ENCODE peak calls at places on chromosome 6, in six cellular contexts. One of them, this sample, is unnamed.
A peak's percentile ranks its signal among the peaks of the same experiment; 100 is the strongest.

GRCh38 chr6:70327036-70327435 is 24.2 kb upstream of the COL9A1 start:
- DNase-seq in fibroblast of lung: no peak
- DNase-seq in cardiac fibroblast: no peak
- DNase-seq in pancreas: no peak
- DNase-seq in hepatocyte: no peak
- DNase-seq in upper lobe of left lung: no peak
- DNase-seq in this sample: no peak

GRCh38 chr6:105886812-105887513 is 199.2 kb upstream of the PRDM1 start:
- DNase-seq in fibroblast of lung: peak; percentile 53
- DNase-seq in cardiac fibroblast: no peak
- DNase-seq in pancreas: no peak
- DNase-seq in hepatocyte: no peak
- DNase-seq in upper lobe of left lung: no peak
- DNase-seq in this sample: no peak

GRCh38 chr6:30884521-30885480 is 482 bp downstream of the DDR1 start:
- DNase-seq in fibroblast of lung: peak; percentile 40
- DNase-seq in cardiac fibroblast: peak; percentile 17
- DNase-seq in pancreas: peak; percentile 39
- DNase-seq in hepatocyte: peak; percentile 70
- DNase-seq in upper lobe of left lung: peak; percentile 74
- DNase-seq in this sample: no peak

GRCh38 chr6:33761922-33762629 is 15.4 kb upstream of the IP6K3 start:
- DNase-seq in fibroblast of lung: no peak
- DNase-seq in cardiac fibroblast: peak; percentile 61
- DNase-seq in pancreas: peak; percentile 67
- DNase-seq in hepatocyte: peak; percentile 78
- DNase-seq in upper lobe of left lung: no peak
- DNase-seq in this sample: no peak

GRCh38 chr6:13378669-13379590 is 50.6 kb upstream of the TBC1D7 start:
- DNase-seq in fibroblast of lung: no peak
- DNase-seq in cardiac fibroblast: no peak
- DNase-seq in pancreas: peak; percentile 64
- DNase-seq in hepatocyte: peak; percentile 36
- DNase-seq in upper lobe of left lung: no peak
- DNase-seq in this sample: no peak

GRCh38 chr6:110858562-110859214 is 15.9 kb upstream of the AMD1 start:
- DNase-seq in fibroblast of lung: no peak
- DNase-seq in cardiac fibroblast: no peak
- DNase-seq in pancreas: no peak
- DNase-seq in hepatocyte: no peak
- DNase-seq in upper lobe of left lung: peak; percentile 77
- DNase-seq in this sample: no peak

GRCh38 chr6:164962805-164963204 is 346.6 kb downstream of the C6orf118 start:
- DNase-seq in fibroblast of lung: no peak
- DNase-seq in cardiac fibroblast: no peak
- DNase-seq in pancreas: no peak
- DNase-seq in hepatocyte: no peak
- DNase-seq in upper lobe of left lung: peak; percentile 2
- DNase-seq in this sample: no peak

GRCh38 chr6:10510592-10511367 is 10.4 kb upstream of the GCNT2 start:
- DNase-seq in fibroblast of lung: peak; percentile 28
- DNase-seq in cardiac fibroblast: peak; percentile 14
- DNase-seq in pancreas: peak; percentile 51
- DNase-seq in hepatocyte: peak; percentile 80
- DNase-seq in upper lobe of left lung: no peak
- DNase-seq in this sample: no peak

GRCh38 chr6:35757461-35758123 is 18.8 kb upstream of the CLPSL2 start:
- DNase-seq in fibroblast of lung: peak; percentile 12
- DNase-seq in cardiac fibroblast: peak; percentile 56
- DNase-seq in pancreas: peak; percentile 19
- DNase-seq in hepatocyte: peak; percentile 54
- DNase-seq in upper lobe of left lung: no peak
- DNase-seq in this sample: no peak

GRCh38 chr6:16318538-16318937 is 80.2 kb downstream of the GMPR start:
- DNase-seq in fibroblast of lung: peak; percentile 94
- DNase-seq in cardiac fibroblast: peak; percentile 85
- DNase-seq in pancreas: no peak
- DNase-seq in hepatocyte: no peak
- DNase-seq in upper lobe of left lung: no peak
- DNase-seq in this sample: no peak

GRCh38 chr6:136822051-136822378 is 377 bp upstream of the PEX7 start:
- DNase-seq in fibroblast of lung: peak; percentile 80
- DNase-seq in cardiac fibroblast: no peak
- DNase-seq in pancreas: no peak
- DNase-seq in hepatocyte: peak; percentile 23
- DNase-seq in upper lobe of left lung: no peak
- DNase-seq in this sample: no peak

GRCh38 chr6:29488874-29489273 is 1.1 kb upstream of the MAS1L start:
- DNase-seq in fibroblast of lung: no peak
- DNase-seq in cardiac fibroblast: no peak
- DNase-seq in pancreas: no peak
- DNase-seq in hepatocyte: no peak
- DNase-seq in upper lobe of left lung: no peak
- DNase-seq in this sample: no peak

GRCh38 chr6:29747688-29748250 is 24.5 kb downstream of the HLA-F start:
- DNase-seq in fibroblast of lung: no peak
- DNase-seq in cardiac fibroblast: no peak
- DNase-seq in pancreas: no peak
- DNase-seq in hepatocyte: no peak
- DNase-seq in upper lobe of left lung: no peak
- DNase-seq in this sample: no peak

GRCh38 chr6:107532707-107533106 is 42.8 kb downstream of the SOBP start:
- DNase-seq in fibroblast of lung: no peak
- DNase-seq in cardiac fibroblast: no peak
- DNase-seq in pancreas: no peak
- DNase-seq in hepatocyte: no peak
- DNase-seq in upper lobe of left lung: no peak
- DNase-seq in this sample: no peak

GRCh38 chr6:161374971-161375873 is 101.4 kb upstream of the AGPAT4 start:
- DNase-seq in fibroblast of lung: peak; percentile 68
- DNase-seq in cardiac fibroblast: peak; percentile 24
- DNase-seq in pancreas: peak; percentile 40
- DNase-seq in hepatocyte: no peak
- DNase-seq in upper lobe of left lung: peak; percentile 77
- DNase-seq in this sample: no peak

GRCh38 chr6:108180776-108181175 is 15.0 kb downstream of the NR2E1 start:
- DNase-seq in fibroblast of lung: no peak
- DNase-seq in cardiac fibroblast: no peak
- DNase-seq in pancreas: no peak
- DNase-seq in hepatocyte: no peak
- DNase-seq in upper lobe of left lung: no peak
- DNase-seq in this sample: no peak

GRCh38 chr6:25769983-25770382 is 15.4 kb downstream of the SLC17A4 start:
- DNase-seq in fibroblast of lung: peak; percentile 1
- DNase-seq in cardiac fibroblast: no peak
- DNase-seq in pancreas: no peak
- DNase-seq in hepatocyte: no peak
- DNase-seq in upper lobe of left lung: no peak
- DNase-seq in this sample: peak; percentile 1

GRCh38 chr6:27630727-27631613 is 158.1 kb upstream of the ZNF184 start:
- DNase-seq in fibroblast of lung: peak; percentile 68
- DNase-seq in cardiac fibroblast: peak; percentile 85
- DNase-seq in pancreas: peak; percentile 8
- DNase-seq in hepatocyte: peak; percentile 84
- DNase-seq in upper lobe of left lung: peak; percentile 72
- DNase-seq in this sample: no peak

DNA sequence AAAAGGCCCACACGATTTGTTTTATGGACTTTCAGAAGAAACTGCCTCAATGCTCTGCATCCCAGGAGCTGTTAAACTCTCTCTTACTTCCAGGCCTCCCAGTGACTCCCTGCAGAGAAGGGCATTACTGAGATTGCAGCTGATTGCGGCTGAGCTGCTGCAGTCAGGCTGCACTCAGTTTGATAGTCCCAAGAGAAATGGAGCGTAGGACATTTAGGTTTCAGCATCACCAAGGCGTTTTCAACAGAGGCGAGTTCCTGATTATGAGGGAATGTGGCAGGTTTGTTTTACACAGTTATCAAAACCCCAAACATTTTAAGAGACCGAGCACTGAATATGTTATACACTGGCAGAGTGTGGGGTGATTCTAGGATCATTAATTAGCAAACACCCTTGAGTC is 145.6 kb downstream of the TBX18 start:
- DNase-seq in fibroblast of lung: peak; percentile 76
- DNase-seq in cardiac fibroblast: peak; percentile 75
- DNase-seq in pancreas: no peak
- DNase-seq in hepatocyte: no peak
- DNase-seq in upper lobe of left lung: no peak
- DNase-seq in this sample: peak; percentile 26
- H3K4me3 ChIP-seq in fibroblast of lung: no peak overlapping the region
- H3K4me3 ChIP-seq in cardiac fibroblast: no peak overlapping the region
- H3K4me3 ChIP-seq in pancreas: no peak overlapping the region
- H3K4me3 ChIP-seq in hepatocyte: no peak overlapping the region
- H3K4me3 ChIP-seq in upper lobe of left lung: no peak overlapping the region
- H3K4me3 ChIP-seq in this sample: no peak overlapping the region

GRCh38 chr6:32680055-32680454 is 13.6 kb upstream of the HLA-DQB1 start:
- DNase-seq in fibroblast of lung: no peak
- DNase-seq in cardiac fibroblast: no peak
- DNase-seq in pancreas: no peak
- DNase-seq in hepatocyte: no peak
- DNase-seq in upper lobe of left lung: no peak
- DNase-seq in this sample: no peak

GRCh38 chr6:32684246-32684645 is 17.8 kb upstream of the HLA-DQB1 start:
- DNase-seq in fibroblast of lung: no peak
- DNase-seq in cardiac fibroblast: no peak
- DNase-seq in pancreas: no peak
- DNase-seq in hepatocyte: no peak
- DNase-seq in upper lobe of left lung: no peak
- DNase-seq in this sample: no peak

GRCh38 chr6:32689531-32690505 is 23.4 kb upstream of the HLA-DQB1 start:
- DNase-seq in fibroblast of lung: no peak
- DNase-seq in cardiac fibroblast: peak; percentile 10
- DNase-seq in pancreas: no peak
- DNase-seq in hepatocyte: no peak
- DNase-seq in upper lobe of left lung: no peak
- DNase-seq in this sample: no peak

GRCh38 chr6:32685603-32686002 is 19.1 kb upstream of the HLA-DQB1 start:
- DNase-seq in fibroblast of lung: peak; percentile 9
- DNase-seq in cardiac fibroblast: no peak
- DNase-seq in pancreas: no peak
- DNase-seq in hepatocyte: no peak
- DNase-seq in upper lobe of left lung: no peak
- DNase-seq in this sample: no peak
- H3K4me3 ChIP-seq in fibroblast of lung: no peak overlapping the region
- H3K4me3 ChIP-seq in cardiac fibroblast: no peak overlapping the region
- H3K4me3 ChIP-seq in pancreas: no peak overlapping the region
- H3K4me3 ChIP-seq in hepatocyte: no peak overlapping the region
- H3K4me3 ChIP-seq in upper lobe of left lung: no peak overlapping the region
- H3K4me3 ChIP-seq in this sample: no peak overlapping the region

DNA sequence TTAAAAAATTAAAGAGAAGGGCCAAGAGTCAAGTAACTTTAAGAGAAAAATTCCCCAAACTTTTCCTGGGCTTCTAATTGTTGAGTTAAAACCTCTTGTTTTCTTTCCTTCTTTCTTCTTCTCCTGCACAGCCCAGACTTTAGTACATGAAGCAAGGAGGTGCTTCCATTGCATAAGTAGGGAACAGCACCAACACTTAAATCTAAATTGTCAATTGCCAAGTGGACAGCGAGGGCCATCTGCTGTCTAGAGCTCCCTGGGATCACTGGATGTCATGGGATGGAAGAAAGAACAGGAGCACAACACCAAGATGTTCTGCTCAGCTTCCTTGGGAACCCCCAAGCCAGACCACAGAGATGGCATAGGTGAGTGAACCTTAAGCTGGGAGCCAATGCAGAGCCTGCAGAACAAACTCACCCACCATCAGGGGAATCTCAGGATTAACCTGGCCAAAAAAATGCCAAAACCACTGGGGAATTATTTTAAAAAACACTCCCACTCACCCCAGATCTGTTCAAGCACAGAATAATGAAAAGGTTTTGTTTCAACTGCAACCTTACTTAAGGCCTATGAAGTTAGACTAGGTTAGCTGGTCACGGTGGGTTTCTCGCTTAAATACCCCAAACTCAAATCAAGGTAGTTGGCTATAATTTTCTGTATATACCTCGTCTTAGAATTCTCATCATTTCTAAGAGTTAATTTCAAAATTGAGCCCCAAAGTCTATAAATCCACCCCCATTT is 67.8 kb downstream of the TNFRSF21 start:
- DNase-seq in fibroblast of lung: no peak
- DNase-seq in cardiac fibroblast: peak; percentile 54
- DNase-seq in pancreas: no peak
- DNase-seq in hepatocyte: no peak
- DNase-seq in upper lobe of left lung: no peak
- DNase-seq in this sample: no peak
- H3K4me3 ChIP-seq in fibroblast of lung: no peak overlapping the region
- H3K4me3 ChIP-seq in cardiac fibroblast: no peak overlapping the region
- H3K4me3 ChIP-seq in pancreas: no peak overlapping the region
- H3K4me3 ChIP-seq in hepatocyte: no peak overlapping the region
- H3K4me3 ChIP-seq in upper lobe of left lung: no peak overlapping the region
- H3K4me3 ChIP-seq in this sample: no peak overlapping the region

GRCh38 chr6:84774174-84775158 is 10.1 kb upstream of the TBX18 start:
- DNase-seq in fibroblast of lung: no peak
- DNase-seq in cardiac fibroblast: peak; percentile 74
- DNase-seq in pancreas: peak; percentile 36
- DNase-seq in hepatocyte: peak; percentile 76
- DNase-seq in upper lobe of left lung: peak; percentile 90
- DNase-seq in this sample: no peak

GRCh38 chr6:84771732-84772131 is 7.3 kb upstream of the TBX18 start:
- DNase-seq in fibroblast of lung: no peak
- DNase-seq in cardiac fibroblast: peak; percentile 49
- DNase-seq in pancreas: no peak
- DNase-seq in hepatocyte: no peak
- DNase-seq in upper lobe of left lung: no peak
- DNase-seq in this sample: no peak

GRCh38 chr6:84772428-84773132 is 8.2 kb upstream of the TBX18 start:
- DNase-seq in fibroblast of lung: no peak
- DNase-seq in cardiac fibroblast: peak; percentile 47
- DNase-seq in pancreas: no peak
- DNase-seq in hepatocyte: no peak
- DNase-seq in upper lobe of left lung: peak; percentile 63
- DNase-seq in this sample: no peak

GRCh38 chr6:84773133-84773430 is 8.7 kb upstream of the TBX18 start:
- DNase-seq in fibroblast of lung: no peak
- DNase-seq in cardiac fibroblast: peak; percentile 57
- DNase-seq in pancreas: no peak
- DNase-seq in hepatocyte: no peak
- DNase-seq in upper lobe of left lung: no peak
- DNase-seq in this sample: no peak

DNA sequence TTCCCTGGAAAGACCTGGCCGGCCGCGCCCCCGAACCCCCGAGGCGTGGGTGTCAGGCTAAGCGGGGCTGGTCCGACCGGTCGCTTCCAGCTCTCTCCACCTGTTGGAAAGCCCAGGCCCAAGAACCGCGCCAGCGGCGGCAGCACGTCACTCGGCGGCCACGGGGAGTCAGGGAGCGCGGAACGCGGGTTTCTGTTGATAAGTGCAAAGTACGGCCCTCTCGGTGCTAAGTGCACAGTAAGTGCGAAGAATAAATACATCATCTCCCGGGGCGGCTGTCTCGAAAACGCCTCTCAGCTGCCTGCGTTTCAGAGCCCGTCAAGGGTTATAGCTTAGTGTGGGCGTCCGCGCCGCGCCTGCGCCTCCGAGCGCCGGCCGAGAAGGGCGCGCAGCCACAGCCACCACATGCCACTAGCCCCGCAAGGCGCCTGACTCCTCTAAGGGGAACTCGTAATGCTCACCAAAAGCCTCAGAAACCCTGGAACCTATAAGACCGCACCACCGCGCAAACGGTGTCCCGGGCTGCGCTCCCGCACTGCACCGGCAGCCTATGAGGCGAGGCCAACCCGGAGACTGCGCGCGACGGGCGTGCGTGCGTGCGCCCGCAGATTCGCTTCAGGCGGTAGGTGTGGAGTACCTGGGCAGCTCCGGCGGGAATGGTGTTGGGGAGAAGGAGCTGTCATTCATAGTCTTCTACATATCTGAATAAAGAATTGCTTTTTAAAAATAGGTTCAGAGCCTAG is 9.2 kb upstream of the TBX18 start:
- DNase-seq in fibroblast of lung: no peak
- DNase-seq in cardiac fibroblast: peak; percentile 69
- DNase-seq in pancreas: no peak
- DNase-seq in hepatocyte: peak; percentile 55
- DNase-seq in upper lobe of left lung: peak; percentile 83
- DNase-seq in this sample: no peak
- H3K4me3 ChIP-seq in fibroblast of lung: peak overlapping the region; percentile 46
- H3K4me3 ChIP-seq in cardiac fibroblast: peak overlapping the region; percentile 49
- H3K4me3 ChIP-seq in pancreas: peak overlapping the region; percentile 48
- H3K4me3 ChIP-seq in hepatocyte: peak overlapping the region; percentile 52
- H3K4me3 ChIP-seq in upper lobe of left lung: peak overlapping the region; percentile 39
- H3K4me3 ChIP-seq in this sample: peak overlapping the region; percentile 37